ENCODE peak calls at places on chromosomes 4 and X, in six cellular contexts. C is H1, Q is H9, Z is IMR-90, I is mesendoderm, P is mesenchymal stem cell. Y is an unnamed sample.

GRCh38 chr4:78862314-78862737 is 76.9 kb downstream of the PAQR3 start:
- DNase-seq in C (no peak), Q (no peak), Z (no peak), I (no peak), P (no peak), Y (no peak)

GRCh38 chr4:156109943-156110925 is 156.6 kb upstream of the CTSO start:
- DNase-seq in C (peak; percentile 68), Q (peak; percentile 49), Z (peak; percentile 8), I (peak; percentile 56), P (peak; percentile 72), Y (no peak)

GRCh38 chr4:130026185-130026584 is 930.2 kb downstream of the C4orf33 start:
- DNase-seq in C (peak; percentile 85), Q (peak; percentile 97), Z (no peak), I (peak; percentile 98), P (no peak), Y (peak; percentile 82)

GRCh38 chr4:127055349-127055748 is 577.4 kb upstream of the INTU start:
- DNase-seq in C (no peak), Q (no peak), Z (peak; percentile 70), I (no peak), P (no peak), Y (no peak)

GRCh38 chr4:140851032-140851636 is 94.9 kb upstream of the TBC1D9 start:
- DNase-seq in C (peak; percentile 56), Q (no peak), Z (peak; percentile 65), I (peak; percentile 76), P (peak; percentile 69), Y (peak; percentile 75)

GRCh38 chr4:8312069-8312445 is 42.5 kb downstream of the HTRA3 start:
- DNase-seq in C (no peak), Q (no peak), Z (no peak), I (no peak), P (no peak), Y (no peak)

GRCh38 chr4:12120968-12121367 is 692.3 kb upstream of the HS3ST1 start:
- DNase-seq in C (no peak), Q (no peak), Z (no peak), I (no peak), P (no peak), Y (no peak)

GRCh38 chr4:151730003-151730559 is 30.7 kb downstream of the GATB start:
- DNase-seq in C (no peak), Q (peak; percentile 67), Z (no peak), I (peak; percentile 59), P (peak; percentile 44), Y (no peak)

GRCh38 chr4:116599859-116600258 is 485.5 kb downstream of the TRAM1L1 start:
- DNase-seq in C (peak; percentile 87), Q (peak; percentile 74), Z (no peak), I (peak; percentile 24), P (no peak), Y (no peak)

GRCh38 chr4:150385606-150386005 is 196.3 kb upstream of the MAB21L2 start:
- DNase-seq in C (no peak), Q (no peak), Z (peak; percentile 92), I (peak; percentile 67), P (peak; percentile 96), Y (no peak)

GRCh38 chr4:140019619-140020367 is 134.2 kb downstream of the MAML3 start:
- DNase-seq in C (no peak), Q (no peak), Z (no peak), I (no peak), P (no peak), Y (no peak)

GRCh38 chr4:111943796-111944203 is 201.5 kb upstream of the FAM241A start:
- DNase-seq in C (peak; percentile 56), Q (peak; percentile 72), Z (no peak), I (peak; percentile 81), P (peak; percentile 49), Y (peak; percentile 24)

GRCh38 chrX:155334486-155335316 is at the start of gene CLIC2:
- DNase-seq in C (no peak), Q (no peak), Z (peak; percentile 79), I (no peak), P (peak; percentile 67), Y (no peak)

GRCh38 chrX:123962794-123963373 is 1.4 kb downstream of the STAG2 start:
- DNase-seq in C (peak; percentile 64), Q (peak; percentile 89), Z (peak; percentile 94), I (peak; percentile 96), P (peak; percentile 97), Y (peak; percentile 70)

GRCh38 chrX:10021461-10022272 is 54.5 kb downstream of the CLDN34 start:
- DNase-seq in C (no peak), Q (no peak), Z (peak; percentile 14), I (peak; percentile 55), P (peak; percentile 39), Y (no peak)

GRCh38 chr4:53963336-53963735 is 101.1 kb downstream of the CHIC2 start:
- DNase-seq in C (no peak), Q (no peak), Z (no peak), I (no peak), P (no peak), Y (no peak)
- H4K8ac ChIP-seq in C (no peak overlapping the region), Q (no peak overlapping the region), Z (no peak overlapping the region), I (no peak overlapping the region), P (peak overlapping the region; percentile 16), Y (no peak overlapping the region)

DNA sequence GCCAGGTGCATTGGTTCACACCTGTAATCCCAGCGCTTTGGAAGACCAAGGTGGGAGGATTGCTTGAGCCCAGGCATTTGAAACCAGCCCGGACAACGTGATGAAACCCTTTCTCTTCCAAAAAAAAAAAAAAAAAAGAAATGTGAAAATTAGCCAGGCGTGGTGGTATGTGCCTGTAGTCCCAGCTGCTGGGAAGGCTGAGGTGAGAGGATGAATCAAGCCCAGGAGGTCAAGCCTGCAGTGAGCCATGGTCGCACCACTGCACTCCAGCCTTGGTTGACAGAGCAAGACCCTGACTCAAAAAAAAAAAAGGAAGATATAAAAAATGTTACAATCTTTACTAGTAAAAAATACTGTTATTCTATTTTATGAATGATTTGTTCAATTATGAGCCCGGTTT is 5.9 kb downstream of the FAM199X start:
- DNase-seq in C (no peak), Q (no peak), Z (no peak), I (no peak), P (no peak), Y (no peak)
- H2BK15ac ChIP-seq in C (no peak overlapping the region), Q (no peak overlapping the region), Z (no peak overlapping the region), I (no peak overlapping the region), P (no peak overlapping the region), Y (no peak overlapping the region)

GRCh38 chr4:1171306-1172227 is 816 bp downstream of the SPON2 start:
- DNase-seq in C (peak; percentile 75), Q (peak; percentile 59), Z (no peak), I (peak; percentile 34), P (no peak), Y (no peak)
- H3K9ac ChIP-seq in C (no peak overlapping the region), Q (no peak overlapping the region), Z (peak overlapping the region; percentile 62), I (no peak overlapping the region), P (peak overlapping the region; percentile 91), Y (peak overlapping the region; percentile 78)

GRCh38 chr4:184647391-184648101 is 1.7 kb downstream of the CASP3 start:
- DNase-seq in C (no peak), Q (no peak), Z (peak; percentile 62), I (peak; percentile 30), P (peak; percentile 65), Y (no peak)

GRCh38 chr4:184648220-184649025 is 824 bp downstream of the CASP3 start:
- DNase-seq in C (peak; percentile 58), Q (peak; percentile 43), Z (peak; percentile 33), I (peak; percentile 68), P (peak; percentile 60), Y (peak; percentile 41)

GRCh38 chr4:184651899-184652298 is 2.4 kb downstream of the PRIMPOL start:
- DNase-seq in C (no peak), Q (no peak), Z (no peak), I (peak; percentile 27), P (no peak), Y (no peak)

GRCh38 chr4:184649026-184649970 is at the start of the genes CASP3 and PRIMPOL:
- DNase-seq in C (peak; percentile 97), Q (peak; percentile 97), Z (peak; percentile 92), I (peak; percentile 97), P (peak; percentile 95), Y (peak; percentile 95)

DNA sequence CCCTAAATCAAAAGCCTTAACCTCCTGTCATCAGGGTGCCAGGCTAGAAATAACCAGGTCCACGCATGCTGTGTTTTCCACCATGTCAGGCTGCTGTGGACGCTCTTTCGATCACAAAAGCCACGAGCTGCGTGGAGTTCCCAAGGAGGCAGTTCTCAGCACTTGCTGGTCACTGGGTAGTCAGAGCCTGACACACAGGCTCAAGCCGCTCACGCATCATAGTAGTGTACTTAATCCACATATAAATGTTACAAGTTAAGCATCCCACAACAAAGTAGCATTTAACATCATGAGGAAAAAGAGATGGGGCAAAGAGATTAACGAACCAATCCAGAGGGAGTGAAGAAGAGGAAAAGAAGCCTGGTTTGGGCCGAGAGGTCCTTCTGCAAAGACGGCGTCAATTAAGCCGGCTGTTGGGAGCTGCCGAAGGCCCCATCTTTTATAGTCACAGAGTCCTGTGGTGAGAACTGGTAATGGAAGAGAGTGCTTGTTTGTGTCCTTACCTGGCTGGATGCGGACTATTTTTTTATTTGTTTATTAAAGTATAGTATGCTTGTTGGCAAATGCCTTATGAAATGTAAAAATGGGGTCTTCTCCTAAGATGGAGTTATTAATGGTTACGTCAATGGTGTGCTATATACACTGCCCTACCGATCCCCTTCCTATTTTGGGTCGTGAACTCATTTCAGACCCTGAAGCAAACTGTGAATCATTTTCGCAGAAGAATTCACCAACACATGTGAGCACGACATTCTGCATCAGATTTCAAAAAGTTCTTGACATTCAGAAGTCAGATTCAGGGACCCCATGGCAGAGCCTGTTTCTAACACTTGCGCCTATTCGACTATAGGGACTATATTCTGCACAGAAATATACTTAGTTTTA is 675 bp downstream of the PRIMPOL start:
- DNase-seq in C (no peak), Q (no peak), Z (peak; percentile 65), I (peak; percentile 60), P (peak; percentile 69), Y (peak; percentile 11)
- H4K8ac ChIP-seq in C (peak overlapping the region; percentile 88), Q (no peak overlapping the region), Z (peak overlapping the region; percentile 89), I (no peak overlapping the region), P (peak overlapping the region; percentile 45), Y (no peak overlapping the region)

DNA sequence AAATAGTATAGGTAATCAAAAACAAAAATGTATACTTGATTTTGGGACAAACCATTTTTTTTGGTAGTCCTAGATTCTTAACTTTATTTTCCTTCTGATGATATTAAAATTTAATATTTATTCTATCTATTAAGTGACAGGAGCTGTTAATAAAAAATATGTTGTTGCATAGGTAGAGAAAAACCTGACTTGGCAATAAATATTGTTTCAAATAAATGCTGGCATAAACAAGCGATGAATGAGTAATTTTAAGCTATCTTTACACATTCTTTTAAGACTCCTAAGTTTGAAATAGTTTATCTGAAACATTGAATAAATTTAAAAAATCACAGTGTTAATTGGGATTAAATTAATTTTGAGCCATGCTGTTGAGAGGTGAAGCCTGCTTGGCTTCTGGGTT is 114.6 kb downstream of the GC start:
- DNase-seq in C (no peak), Q (no peak), Z (no peak), I (no peak), P (no peak), Y (no peak)
- H2BK15ac ChIP-seq in C (no peak overlapping the region), Q (no peak overlapping the region), Z (no peak overlapping the region), I (no peak overlapping the region), P (no peak overlapping the region), Y (no peak overlapping the region)

Y was measured in neuronal stem cell.